ENCODE peak calls at places on chromosomes 1 and 21, in seven cellular contexts. One of them, this sample, is unnamed.

GRCh38 chr1:228394571-228395394 is 11.9 kb downstream of the TRIM11 start:
- DNase-seq in tibial nerve: no peak
- DNase-seq in adrenal gland: no peak
- DNase-seq in spleen: peak
- DNase-seq in HCT116: no peak
- DNase-seq in prostate gland: no peak
- DNase-seq in sigmoid colon: peak
- DNase-seq in this sample: no peak

GRCh38 chr1:153386500-153386901 is 4.4 kb downstream of the S100A8 start:
- DNase-seq in tibial nerve: no peak
- DNase-seq in adrenal gland: peak
- DNase-seq in spleen: peak
- DNase-seq in HCT116: no peak
- DNase-seq in prostate gland: no peak
- DNase-seq in sigmoid colon: peak
- DNase-seq in this sample: no peak

GRCh38 chr21:33373451-33373850 is 29.8 kb upstream of the IFNGR2 start:
- DNase-seq in tibial nerve: no peak
- DNase-seq in adrenal gland: no peak
- DNase-seq in spleen: no peak
- DNase-seq in HCT116: no peak
- DNase-seq in prostate gland: no peak
- DNase-seq in sigmoid colon: no peak
- DNase-seq in this sample: no peak

GRCh38 chr1:42953182-42954180 is 5.2 kb downstream of the SLC2A1 start:
- DNase-seq in tibial nerve: no peak
- DNase-seq in adrenal gland: no peak
- DNase-seq in spleen: no peak
- DNase-seq in HCT116: no peak
- DNase-seq in prostate gland: no peak
- DNase-seq in sigmoid colon: no peak
- DNase-seq in this sample: no peak

GRCh38 chr1:6447818-6448748 is 17.9 kb downstream of the TNFRSF25 start:
- DNase-seq in tibial nerve: no peak
- DNase-seq in adrenal gland: no peak
- DNase-seq in spleen: no peak
- DNase-seq in HCT116: peak
- DNase-seq in prostate gland: no peak
- DNase-seq in sigmoid colon: no peak
- DNase-seq in this sample: no peak

GRCh38 chr1:57551476-57551875 is 127.6 kb upstream of the DAB1 start:
- DNase-seq in tibial nerve: no peak
- DNase-seq in adrenal gland: no peak
- DNase-seq in spleen: no peak
- DNase-seq in HCT116: no peak
- DNase-seq in prostate gland: no peak
- DNase-seq in sigmoid colon: no peak
- DNase-seq in this sample: no peak

GRCh38 chr1:88847618-88848017 is 43.7 kb downstream of the GTF2B start:
- DNase-seq in tibial nerve: no peak
- DNase-seq in adrenal gland: no peak
- DNase-seq in spleen: no peak
- DNase-seq in HCT116: no peak
- DNase-seq in prostate gland: no peak
- DNase-seq in sigmoid colon: no peak
- DNase-seq in this sample: no peak

GRCh38 chr1:143653403-143653802 is 318.4 kb downstream of the FAM72C start:
- DNase-seq in tibial nerve: no peak
- DNase-seq in adrenal gland: no peak
- DNase-seq in spleen: no peak
- DNase-seq in HCT116: no peak
- DNase-seq in prostate gland: no peak
- DNase-seq in sigmoid colon: no peak
- DNase-seq in this sample: no peak

GRCh38 chr1:211613108-211613947 is 34.4 kb upstream of the SLC30A1 start:
- DNase-seq in tibial nerve: peak
- DNase-seq in adrenal gland: peak
- DNase-seq in spleen: peak
- DNase-seq in HCT116: no peak
- DNase-seq in prostate gland: peak
- DNase-seq in sigmoid colon: peak
- DNase-seq in this sample: peak

GRCh38 chr21:29105218-29105617 is 25.2 kb upstream of the MAP3K7CL start:
- DNase-seq in tibial nerve: no peak
- DNase-seq in adrenal gland: no peak
- DNase-seq in spleen: no peak
- DNase-seq in HCT116: no peak
- DNase-seq in prostate gland: no peak
- DNase-seq in sigmoid colon: no peak
- DNase-seq in this sample: peak

GRCh38 chr1:56710646-56711045 is 65.5 kb downstream of the PRKAA2 start:
- DNase-seq in tibial nerve: no peak
- DNase-seq in adrenal gland: no peak
- DNase-seq in spleen: no peak
- DNase-seq in HCT116: no peak
- DNase-seq in prostate gland: no peak
- DNase-seq in sigmoid colon: no peak
- DNase-seq in this sample: no peak

GRCh38 chr1:90729484-90730246 is 12.6 kb upstream of the BARHL2 start:
- DNase-seq in tibial nerve: no peak
- DNase-seq in adrenal gland: no peak
- DNase-seq in spleen: no peak
- DNase-seq in HCT116: no peak
- DNase-seq in prostate gland: no peak
- DNase-seq in sigmoid colon: no peak
- DNase-seq in this sample: no peak

GRCh38 chr1:96157101-96157500 is 564.5 kb upstream of the PTBP2 start:
- DNase-seq in tibial nerve: no peak
- DNase-seq in adrenal gland: no peak
- DNase-seq in spleen: no peak
- DNase-seq in HCT116: no peak
- DNase-seq in prostate gland: no peak
- DNase-seq in sigmoid colon: no peak
- DNase-seq in this sample: no peak

DNA sequence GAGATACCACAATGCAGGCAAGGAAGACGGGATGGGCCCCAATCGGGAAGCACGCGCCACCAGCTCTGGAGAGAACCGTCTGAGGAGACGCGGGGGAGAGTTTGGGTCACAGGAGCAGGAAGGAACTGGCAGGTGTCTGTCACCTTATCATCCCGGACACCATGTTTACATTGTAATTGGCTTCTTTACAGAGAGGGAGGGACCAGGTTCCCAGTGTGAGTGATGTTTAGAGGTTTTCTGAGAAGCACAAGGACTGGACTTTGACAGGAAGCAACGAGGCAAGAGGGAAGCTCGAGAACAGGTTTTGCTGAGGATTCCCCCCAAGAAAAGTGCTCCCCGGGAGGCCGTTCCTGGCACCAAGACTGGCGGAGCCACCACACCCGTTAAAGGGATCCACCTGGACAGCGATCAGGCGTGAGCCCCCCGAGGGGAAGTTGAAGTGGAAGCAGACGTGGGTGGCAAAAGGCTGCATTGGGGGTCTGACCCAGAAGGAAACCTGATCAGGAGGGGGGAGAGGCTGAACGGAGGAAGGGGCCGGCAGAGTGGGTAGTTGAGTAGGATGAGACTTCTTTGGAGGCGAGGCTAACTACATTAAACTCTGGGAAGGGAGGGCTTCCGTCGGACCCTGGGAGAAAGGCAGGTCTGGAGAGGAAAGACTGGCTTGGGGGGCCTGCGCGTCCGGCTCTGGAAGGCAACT is 885 bp downstream of the EPS15 start:
- DNase-seq in tibial nerve: no peak
- DNase-seq in adrenal gland: no peak
- DNase-seq in spleen: peak
- DNase-seq in HCT116: no peak
- DNase-seq in prostate gland: peak
- DNase-seq in sigmoid colon: peak
- DNase-seq in this sample: peak
- TF ChIP-seq POLR2A in tibial nerve: no peak
- TF ChIP-seq POLR2A in adrenal gland: no peak
- TF ChIP-seq POLR2A in spleen: no peak
- TF ChIP-seq POLR2A in HCT116: peak
- TF ChIP-seq POLR2A in prostate gland: no peak
- TF ChIP-seq POLR2A in sigmoid colon: no peak
- TF ChIP-seq POLR2A in this sample: no peak

GRCh38 chr1:244813327-244813726 is 22.1 kb upstream of the COX20 start:
- DNase-seq in tibial nerve: no peak
- DNase-seq in adrenal gland: no peak
- DNase-seq in spleen: peak
- DNase-seq in HCT116: no peak
- DNase-seq in prostate gland: no peak
- DNase-seq in sigmoid colon: no peak
- DNase-seq in this sample: no peak

GRCh38 chr1:244810221-244810620 is 25.2 kb upstream of the COX20 start:
- DNase-seq in tibial nerve: no peak
- DNase-seq in adrenal gland: no peak
- DNase-seq in spleen: peak
- DNase-seq in HCT116: no peak
- DNase-seq in prostate gland: no peak
- DNase-seq in sigmoid colon: no peak
- DNase-seq in this sample: no peak

GRCh38 chr1:244817415-244817894 is 18.0 kb upstream of the COX20 start:
- DNase-seq in tibial nerve: no peak
- DNase-seq in adrenal gland: peak
- DNase-seq in spleen: no peak
- DNase-seq in HCT116: no peak
- DNase-seq in prostate gland: no peak
- DNase-seq in sigmoid colon: no peak
- DNase-seq in this sample: no peak

GRCh38 chr1:244820131-244820530 is 15.3 kb upstream of the COX20 start:
- DNase-seq in tibial nerve: no peak
- DNase-seq in adrenal gland: no peak
- DNase-seq in spleen: no peak
- DNase-seq in HCT116: no peak
- DNase-seq in prostate gland: no peak
- DNase-seq in sigmoid colon: no peak
- DNase-seq in this sample: no peak

GRCh38 chr1:244815600-244816099 is 19.8 kb upstream of the COX20 start:
- DNase-seq in tibial nerve: no peak
- DNase-seq in adrenal gland: peak
- DNase-seq in spleen: peak
- DNase-seq in HCT116: no peak
- DNase-seq in prostate gland: no peak
- DNase-seq in sigmoid colon: no peak
- DNase-seq in this sample: no peak
- TF ChIP-seq POLR2A in tibial nerve: no peak
- TF ChIP-seq POLR2A in adrenal gland: no peak
- TF ChIP-seq POLR2A in spleen: no peak
- TF ChIP-seq POLR2A in HCT116: no peak
- TF ChIP-seq POLR2A in prostate gland: no peak
- TF ChIP-seq POLR2A in sigmoid colon: no peak
- TF ChIP-seq POLR2A in this sample: no peak

DNA sequence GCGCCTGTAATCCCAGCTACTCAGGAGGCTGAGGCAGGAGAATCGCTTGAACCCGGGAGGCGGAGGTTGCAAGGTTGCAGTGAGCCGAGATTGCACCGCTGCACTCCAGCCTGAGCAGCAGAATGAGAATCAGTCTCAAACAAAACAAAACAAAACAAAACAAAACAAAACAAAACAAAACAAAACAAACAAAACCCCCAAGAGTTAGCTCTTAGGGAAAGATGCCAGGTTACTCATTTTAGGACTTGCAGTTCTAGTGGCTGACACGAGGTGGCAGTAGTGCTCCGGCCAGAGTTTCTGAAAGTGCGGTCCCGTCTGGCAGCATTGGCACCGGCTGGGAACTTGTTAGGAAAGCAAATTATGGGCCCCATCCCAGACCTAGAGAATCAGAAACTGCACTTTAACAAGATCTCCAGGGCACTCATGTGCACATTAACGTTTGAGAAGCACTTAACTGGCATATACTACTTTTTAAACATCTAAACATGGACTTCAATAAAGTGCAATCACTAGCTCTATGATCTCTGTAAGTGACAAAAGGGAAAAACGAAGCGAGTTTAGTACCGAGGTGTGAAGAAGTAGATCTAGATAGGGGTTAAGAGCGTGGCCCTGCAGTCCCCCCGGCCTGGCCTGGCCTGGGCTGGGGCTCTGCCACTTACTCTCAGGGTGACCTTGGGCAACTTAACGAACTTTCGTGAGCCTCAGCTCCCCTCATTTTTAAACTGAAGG is 41.9 kb upstream of the TNFRSF1B start:
- DNase-seq in tibial nerve: peak
- DNase-seq in adrenal gland: peak
- DNase-seq in spleen: peak
- DNase-seq in HCT116: peak
- DNase-seq in prostate gland: peak
- DNase-seq in sigmoid colon: peak
- DNase-seq in this sample: no peak
- TF ChIP-seq POLR2A in tibial nerve: no peak
- TF ChIP-seq POLR2A in adrenal gland: no peak
- TF ChIP-seq POLR2A in spleen: no peak
- TF ChIP-seq POLR2A in HCT116: no peak
- TF ChIP-seq POLR2A in prostate gland: no peak
- TF ChIP-seq POLR2A in sigmoid colon: no peak
- TF ChIP-seq POLR2A in this sample: no peak

DNA sequence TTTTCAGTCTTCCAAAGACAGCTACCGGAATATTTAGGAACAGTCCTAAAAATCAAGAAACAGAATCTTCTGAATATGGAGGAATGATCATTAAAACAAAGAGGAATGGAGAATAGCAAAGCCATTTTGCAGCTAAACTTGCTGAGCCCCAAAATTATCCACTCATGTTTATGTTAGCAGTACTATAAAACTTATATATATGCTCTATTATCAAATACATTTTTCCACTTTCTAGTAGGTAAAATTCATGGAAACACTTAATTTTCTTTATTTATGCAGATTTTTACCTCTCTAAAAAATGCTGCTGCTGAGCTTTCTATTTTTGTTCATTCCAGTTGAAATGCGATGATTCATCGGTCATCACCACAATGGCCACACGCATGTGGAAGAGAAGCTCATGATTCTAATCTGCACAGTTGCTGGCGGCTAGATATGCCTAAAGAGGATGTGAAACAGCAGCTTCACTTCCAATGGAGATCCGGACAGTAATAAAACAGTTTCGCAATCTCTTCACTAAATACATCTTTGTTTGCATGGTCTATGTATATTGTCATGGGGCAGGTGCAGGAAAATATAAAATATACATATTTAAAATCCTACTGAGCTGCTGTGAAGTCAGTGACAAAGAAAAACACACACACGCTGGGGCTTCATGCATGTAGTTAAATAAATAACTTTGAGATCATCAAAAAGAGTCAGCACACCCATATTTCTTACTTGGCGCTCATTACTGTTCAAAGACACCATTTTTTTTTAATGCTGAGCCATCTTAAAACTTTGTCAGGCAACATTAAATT is 292.2 kb downstream of the SMYD3 start:
- DNase-seq in tibial nerve: no peak
- DNase-seq in adrenal gland: peak
- DNase-seq in spleen: no peak
- DNase-seq in HCT116: no peak
- DNase-seq in prostate gland: no peak
- DNase-seq in sigmoid colon: peak
- DNase-seq in this sample: peak
- TF ChIP-seq POLR2A in tibial nerve: no peak
- TF ChIP-seq POLR2A in adrenal gland: no peak
- TF ChIP-seq POLR2A in spleen: no peak
- TF ChIP-seq POLR2A in HCT116: no peak
- TF ChIP-seq POLR2A in prostate gland: no peak
- TF ChIP-seq POLR2A in sigmoid colon: no peak
- TF ChIP-seq POLR2A in this sample: no peak

This sample was measured in H54.